ENCODE peak calls at places on chromosomes 6 and 20, in six cellular contexts. Z is Panc1, H is Caco-2, F is M059J, U is A549, P is kidney tubule cell. I is an unnamed sample.

GRCh38 chr20:57093766-57094165 is 172.7 kb downstream of the BMP7 start:
- DNase-seq in Z (no peak), H (no peak), F (no peak), U (no peak), P (no peak), I (no peak)

GRCh38 chr20:35297153-35297552 is 4.9 kb upstream of the FAM83C start:
- DNase-seq in Z (no peak), H (peak), F (peak), U (no peak), P (no peak), I (no peak)

GRCh38 chr6:35727206-35727934 is 9.5 kb upstream of the ARMC12 start:
- DNase-seq in Z (no peak), H (peak), F (peak), U (peak), P (peak), I (no peak)

GRCh38 chr6:154962751-154963150 is 32.4 kb upstream of the TIAM2 start:
- DNase-seq in Z (peak), H (no peak), F (peak), U (peak), P (peak), I (no peak)

GRCh38 chr6:31008165-31008564 is 2.1 kb upstream of the MUC22 start:
- DNase-seq in Z (no peak), H (no peak), F (no peak), U (no peak), P (no peak), I (no peak)

GRCh38 chr6:144782634-144783033 is 497.5 kb downstream of the UTRN start:
- DNase-seq in Z (no peak), H (no peak), F (no peak), U (no peak), P (no peak), I (no peak)

GRCh38 chr6:109978174-109979032 is at the start of gene GPR6:
- DNase-seq in Z (no peak), H (peak), F (peak), U (peak), P (peak), I (peak)

GRCh38 chr6:154232013-154232920 is 124.3 kb downstream of the IPCEF1 start:
- DNase-seq in Z (no peak), H (no peak), F (peak), U (no peak), P (peak), I (no peak)

GRCh38 chr6:105014448-105014847 is 57.5 kb downstream of the LIN28B start:
- DNase-seq in Z (no peak), H (no peak), F (no peak), U (no peak), P (no peak), I (no peak)

GRCh38 chr20:13995841-13996240 is 525 bp downstream of the MACROD2 start:
- DNase-seq in Z (no peak), H (peak), F (peak), U (peak), P (peak), I (peak)

GRCh38 chr6:170007468-170008240 is 256.2 kb downstream of the ERMARD start:
- DNase-seq in Z (no peak), H (no peak), F (no peak), U (no peak), P (no peak), I (no peak)

GRCh38 chr20:45138451-45139300 is 14.4 kb upstream of the WFDC12 start:
- DNase-seq in Z (no peak), H (peak), F (peak), U (peak), P (peak), I (peak)

GRCh38 chr6:146444195-146444594 is 99.4 kb upstream of the RAB32 start:
- DNase-seq in Z (no peak), H (no peak), F (no peak), U (no peak), P (no peak), I (no peak)

GRCh38 chr6:43465978-43466377 is 10.6 kb upstream of the DLK2 start:
- DNase-seq in Z (no peak), H (no peak), F (no peak), U (no peak), P (no peak), I (no peak)